ENCODE peak calls at places on chromosomes 16 and 17, in six cellular contexts. One of them, this sample, is unnamed.

GRCh38 chr16:88773812-88774291 is 11.2 kb downstream of the PIEZO1 start:
- DNase-seq in GM20000: no peak
- DNase-seq in HCEC 1CT: peak
- DNase-seq in effector memory CD4-positive, alpha-beta T cell: no peak
- DNase-seq in activated CD4-positive, alpha-beta T cell treated with anti-CD3 and anti-CD28 coated beads for 24 hours: no peak
- DNase-seq in naive B cell: no peak
- DNase-seq in this sample: peak

GRCh38 chr16:4351880-4352279 is 759 bp upstream of the PAM16 start:
- DNase-seq in GM20000: no peak
- DNase-seq in HCEC 1CT: peak
- DNase-seq in effector memory CD4-positive, alpha-beta T cell: no peak
- DNase-seq in activated CD4-positive, alpha-beta T cell treated with anti-CD3 and anti-CD28 coated beads for 24 hours: no peak
- DNase-seq in naive B cell: no peak
- DNase-seq in this sample: peak

GRCh38 chr17:44872131-44872768 is 24.6 kb downstream of the HIGD1B start:
- DNase-seq in GM20000: no peak
- DNase-seq in HCEC 1CT: no peak
- DNase-seq in effector memory CD4-positive, alpha-beta T cell: no peak
- DNase-seq in activated CD4-positive, alpha-beta T cell treated with anti-CD3 and anti-CD28 coated beads for 24 hours: no peak
- DNase-seq in naive B cell: no peak
- DNase-seq in this sample: peak

GRCh38 chr17:8151641-8152111 is 528 bp downstream of the PER1 start:
- DNase-seq in GM20000: no peak
- DNase-seq in HCEC 1CT: peak
- DNase-seq in effector memory CD4-positive, alpha-beta T cell: no peak
- DNase-seq in activated CD4-positive, alpha-beta T cell treated with anti-CD3 and anti-CD28 coated beads for 24 hours: no peak
- DNase-seq in naive B cell: no peak
- DNase-seq in this sample: peak

GRCh38 chr17:27489045-27489715 is 32.9 kb downstream of the KSR1 start:
- DNase-seq in GM20000: no peak
- DNase-seq in HCEC 1CT: no peak
- DNase-seq in effector memory CD4-positive, alpha-beta T cell: no peak
- DNase-seq in activated CD4-positive, alpha-beta T cell treated with anti-CD3 and anti-CD28 coated beads for 24 hours: no peak
- DNase-seq in naive B cell: no peak
- DNase-seq in this sample: no peak

GRCh38 chr17:19987897-19988296 is 10.3 kb upstream of the AKAP10 start:
- DNase-seq in GM20000: no peak
- DNase-seq in HCEC 1CT: no peak
- DNase-seq in effector memory CD4-positive, alpha-beta T cell: no peak
- DNase-seq in activated CD4-positive, alpha-beta T cell treated with anti-CD3 and anti-CD28 coated beads for 24 hours: no peak
- DNase-seq in naive B cell: no peak
- DNase-seq in this sample: no peak

GRCh38 chr16:59459811-59460210 is 725.7 kb upstream of the GOT2 start:
- DNase-seq in GM20000: no peak
- DNase-seq in HCEC 1CT: peak
- DNase-seq in effector memory CD4-positive, alpha-beta T cell: no peak
- DNase-seq in activated CD4-positive, alpha-beta T cell treated with anti-CD3 and anti-CD28 coated beads for 24 hours: no peak
- DNase-seq in naive B cell: no peak
- DNase-seq in this sample: no peak

GRCh38 chr17:36703860-36704266 is 102.5 kb downstream of the MRM1 start:
- DNase-seq in GM20000: peak
- DNase-seq in HCEC 1CT: no peak
- DNase-seq in effector memory CD4-positive, alpha-beta T cell: no peak
- DNase-seq in activated CD4-positive, alpha-beta T cell treated with anti-CD3 and anti-CD28 coated beads for 24 hours: peak
- DNase-seq in naive B cell: no peak
- DNase-seq in this sample: peak

GRCh38 chr16:55323637-55324490 is at the start of gene IRX6:
- DNase-seq in GM20000: peak
- DNase-seq in HCEC 1CT: no peak
- DNase-seq in effector memory CD4-positive, alpha-beta T cell: no peak
- DNase-seq in activated CD4-positive, alpha-beta T cell treated with anti-CD3 and anti-CD28 coated beads for 24 hours: no peak
- DNase-seq in naive B cell: no peak
- DNase-seq in this sample: peak

GRCh38 chr17:3026125-3026855 is 37.1 kb downstream of the OR1D5 start:
- DNase-seq in GM20000: no peak
- DNase-seq in HCEC 1CT: no peak
- DNase-seq in effector memory CD4-positive, alpha-beta T cell: no peak
- DNase-seq in activated CD4-positive, alpha-beta T cell treated with anti-CD3 and anti-CD28 coated beads for 24 hours: no peak
- DNase-seq in naive B cell: no peak
- DNase-seq in this sample: no peak

GRCh38 chr16:71746442-71747046 is 22.0 kb upstream of the PHLPP2 start:
- DNase-seq in GM20000: peak
- DNase-seq in HCEC 1CT: peak
- DNase-seq in effector memory CD4-positive, alpha-beta T cell: no peak
- DNase-seq in activated CD4-positive, alpha-beta T cell treated with anti-CD3 and anti-CD28 coated beads for 24 hours: no peak
- DNase-seq in naive B cell: peak
- DNase-seq in this sample: peak

GRCh38 chr17:51491416-51491815 is 231.1 kb downstream of the UTP18 start:
- DNase-seq in GM20000: no peak
- DNase-seq in HCEC 1CT: no peak
- DNase-seq in effector memory CD4-positive, alpha-beta T cell: no peak
- DNase-seq in activated CD4-positive, alpha-beta T cell treated with anti-CD3 and anti-CD28 coated beads for 24 hours: no peak
- DNase-seq in naive B cell: no peak
- DNase-seq in this sample: no peak

GRCh38 chr17:2239882-2240430 is 63.6 kb downstream of the SMG6 start:
- DNase-seq in GM20000: peak
- DNase-seq in HCEC 1CT: peak
- DNase-seq in effector memory CD4-positive, alpha-beta T cell: no peak
- DNase-seq in activated CD4-positive, alpha-beta T cell treated with anti-CD3 and anti-CD28 coated beads for 24 hours: peak
- DNase-seq in naive B cell: no peak
- DNase-seq in this sample: peak

GRCh38 chr17:80941171-80941570 is 50.5 kb upstream of the CHMP6 start:
- DNase-seq in GM20000: no peak
- DNase-seq in HCEC 1CT: no peak
- DNase-seq in effector memory CD4-positive, alpha-beta T cell: no peak
- DNase-seq in activated CD4-positive, alpha-beta T cell treated with anti-CD3 and anti-CD28 coated beads for 24 hours: no peak
- DNase-seq in naive B cell: no peak
- DNase-seq in this sample: no peak

GRCh38 chr17:74407384-74407783 is 24.5 kb upstream of the GPRC5C start:
- DNase-seq in GM20000: no peak
- DNase-seq in HCEC 1CT: no peak
- DNase-seq in effector memory CD4-positive, alpha-beta T cell: no peak
- DNase-seq in activated CD4-positive, alpha-beta T cell treated with anti-CD3 and anti-CD28 coated beads for 24 hours: no peak
- DNase-seq in naive B cell: no peak
- DNase-seq in this sample: no peak

GRCh38 chr17:28684963-28685362 is 23.0 kb downstream of the SUPT6H start:
- DNase-seq in GM20000: no peak
- DNase-seq in HCEC 1CT: peak
- DNase-seq in effector memory CD4-positive, alpha-beta T cell: no peak
- DNase-seq in activated CD4-positive, alpha-beta T cell treated with anti-CD3 and anti-CD28 coated beads for 24 hours: no peak
- DNase-seq in naive B cell: no peak
- DNase-seq in this sample: peak

GRCh38 chr16:81863630-81864352 is 84.7 kb downstream of the PLCG2 start:
- DNase-seq in GM20000: peak
- DNase-seq in HCEC 1CT: no peak
- DNase-seq in effector memory CD4-positive, alpha-beta T cell: no peak
- DNase-seq in activated CD4-positive, alpha-beta T cell treated with anti-CD3 and anti-CD28 coated beads for 24 hours: no peak
- DNase-seq in naive B cell: peak
- DNase-seq in this sample: no peak

GRCh38 chr16:88685156-88686061 is 898 bp downstream of the SNAI3 start:
- DNase-seq in GM20000: no peak
- DNase-seq in HCEC 1CT: peak
- DNase-seq in effector memory CD4-positive, alpha-beta T cell: no peak
- DNase-seq in activated CD4-positive, alpha-beta T cell treated with anti-CD3 and anti-CD28 coated beads for 24 hours: peak
- DNase-seq in naive B cell: peak
- DNase-seq in this sample: peak

GRCh38 chr16:21301168-21301894 is 23.2 kb upstream of the CRYM start:
- DNase-seq in GM20000: peak
- DNase-seq in HCEC 1CT: peak
- DNase-seq in effector memory CD4-positive, alpha-beta T cell: no peak
- DNase-seq in activated CD4-positive, alpha-beta T cell treated with anti-CD3 and anti-CD28 coated beads for 24 hours: peak
- DNase-seq in naive B cell: peak
- DNase-seq in this sample: peak

GRCh38 chr16:51388516-51388951 is 237.5 kb upstream of the SALL1 start:
- DNase-seq in GM20000: no peak
- DNase-seq in HCEC 1CT: no peak
- DNase-seq in effector memory CD4-positive, alpha-beta T cell: no peak
- DNase-seq in activated CD4-positive, alpha-beta T cell treated with anti-CD3 and anti-CD28 coated beads for 24 hours: no peak
- DNase-seq in naive B cell: no peak
- DNase-seq in this sample: no peak

GRCh38 chr17:48555616-48556533 is 11.0 kb upstream of the HOXB2 start:
- DNase-seq in GM20000: no peak
- DNase-seq in HCEC 1CT: peak
- DNase-seq in effector memory CD4-positive, alpha-beta T cell: no peak
- DNase-seq in activated CD4-positive, alpha-beta T cell treated with anti-CD3 and anti-CD28 coated beads for 24 hours: no peak
- DNase-seq in naive B cell: no peak
- DNase-seq in this sample: peak

GRCh38 chr17:40316571-40317344 is 7.8 kb downstream of the RARA start:
- DNase-seq in GM20000: no peak
- DNase-seq in HCEC 1CT: peak
- DNase-seq in effector memory CD4-positive, alpha-beta T cell: no peak
- DNase-seq in activated CD4-positive, alpha-beta T cell treated with anti-CD3 and anti-CD28 coated beads for 24 hours: no peak
- DNase-seq in naive B cell: no peak
- DNase-seq in this sample: peak

GRCh38 chr16:16882766-16883165 is 503.8 kb downstream of the NPIPA7 start:
- DNase-seq in GM20000: no peak
- DNase-seq in HCEC 1CT: no peak
- DNase-seq in effector memory CD4-positive, alpha-beta T cell: no peak
- DNase-seq in activated CD4-positive, alpha-beta T cell treated with anti-CD3 and anti-CD28 coated beads for 24 hours: no peak
- DNase-seq in naive B cell: no peak
- DNase-seq in this sample: no peak

GRCh38 chr17:28326114-28326513 is 7.1 kb downstream of the TMEM97 start:
- DNase-seq in GM20000: no peak
- DNase-seq in HCEC 1CT: no peak
- DNase-seq in effector memory CD4-positive, alpha-beta T cell: no peak
- DNase-seq in activated CD4-positive, alpha-beta T cell treated with anti-CD3 and anti-CD28 coated beads for 24 hours: no peak
- DNase-seq in naive B cell: no peak
- DNase-seq in this sample: no peak

GRCh38 chr16:86951831-86952598 is 365.2 kb downstream of the C16orf95 start:
- DNase-seq in GM20000: no peak
- DNase-seq in HCEC 1CT: peak
- DNase-seq in effector memory CD4-positive, alpha-beta T cell: no peak
- DNase-seq in activated CD4-positive, alpha-beta T cell treated with anti-CD3 and anti-CD28 coated beads for 24 hours: no peak
- DNase-seq in naive B cell: no peak
- DNase-seq in this sample: peak

GRCh38 chr16:83285921-83286320 is 521.9 kb upstream of the HSBP1 start:
- DNase-seq in GM20000: no peak
- DNase-seq in HCEC 1CT: no peak
- DNase-seq in effector memory CD4-positive, alpha-beta T cell: no peak
- DNase-seq in activated CD4-positive, alpha-beta T cell treated with anti-CD3 and anti-CD28 coated beads for 24 hours: no peak
- DNase-seq in naive B cell: no peak
- DNase-seq in this sample: no peak

GRCh38 chr17:2215616-2216364 is 87.8 kb downstream of the SMG6 start:
- DNase-seq in GM20000: peak
- DNase-seq in HCEC 1CT: peak
- DNase-seq in effector memory CD4-positive, alpha-beta T cell: peak
- DNase-seq in activated CD4-positive, alpha-beta T cell treated with anti-CD3 and anti-CD28 coated beads for 24 hours: peak
- DNase-seq in naive B cell: peak
- DNase-seq in this sample: no peak

GRCh38 chr16:8492690-8493089 is 97.6 kb downstream of the TMEM114 start:
- DNase-seq in GM20000: no peak
- DNase-seq in HCEC 1CT: no peak
- DNase-seq in effector memory CD4-positive, alpha-beta T cell: no peak
- DNase-seq in activated CD4-positive, alpha-beta T cell treated with anti-CD3 and anti-CD28 coated beads for 24 hours: no peak
- DNase-seq in naive B cell: no peak
- DNase-seq in this sample: no peak

GRCh38 chr17:34703533-34703932 is 124.2 kb downstream of the TMEM132E start:
- DNase-seq in GM20000: no peak
- DNase-seq in HCEC 1CT: no peak
- DNase-seq in effector memory CD4-positive, alpha-beta T cell: no peak
- DNase-seq in activated CD4-positive, alpha-beta T cell treated with anti-CD3 and anti-CD28 coated beads for 24 hours: peak
- DNase-seq in naive B cell: no peak
- DNase-seq in this sample: peak

GRCh38 chr16:67055712-67056487 is 27.0 kb downstream of the CBFB start:
- DNase-seq in GM20000: peak
- DNase-seq in HCEC 1CT: peak
- DNase-seq in effector memory CD4-positive, alpha-beta T cell: no peak
- DNase-seq in activated CD4-positive, alpha-beta T cell treated with anti-CD3 and anti-CD28 coated beads for 24 hours: no peak
- DNase-seq in naive B cell: no peak
- DNase-seq in this sample: peak

GRCh38 chr16:15542734-15543347 is 100.1 kb downstream of the MARF1 start:
- DNase-seq in GM20000: no peak
- DNase-seq in HCEC 1CT: no peak
- DNase-seq in effector memory CD4-positive, alpha-beta T cell: no peak
- DNase-seq in activated CD4-positive, alpha-beta T cell treated with anti-CD3 and anti-CD28 coated beads for 24 hours: no peak
- DNase-seq in naive B cell: no peak
- DNase-seq in this sample: no peak

GRCh38 chr17:2580156-2580555 is 13.3 kb upstream of the PAFAH1B1 start:
- DNase-seq in GM20000: no peak
- DNase-seq in HCEC 1CT: no peak
- DNase-seq in effector memory CD4-positive, alpha-beta T cell: no peak
- DNase-seq in activated CD4-positive, alpha-beta T cell treated with anti-CD3 and anti-CD28 coated beads for 24 hours: no peak
- DNase-seq in naive B cell: no peak
- DNase-seq in this sample: no peak

GRCh38 chr16:88599825-88600538 is 29.8 kb downstream of the ZC3H18 start:
- DNase-seq in GM20000: no peak
- DNase-seq in HCEC 1CT: no peak
- DNase-seq in effector memory CD4-positive, alpha-beta T cell: no peak
- DNase-seq in activated CD4-positive, alpha-beta T cell treated with anti-CD3 and anti-CD28 coated beads for 24 hours: no peak
- DNase-seq in naive B cell: no peak
- DNase-seq in this sample: no peak

This sample was measured in kidney tubule cell.